ENCODE peak calls at places on chromosomes 1 and 21, in five cellular contexts. One of them, this sample, is unnamed.

GRCh38 chr1:28329395-28330153 is 734 bp downstream of the MED18 start:
- DNase-seq in heart left ventricle: peak
- DNase-seq in omental fat pad: no peak
- DNase-seq in effector memory CD8-positive, alpha-beta T cell: no peak
- DNase-seq in HEK293T: no peak
- DNase-seq in this sample: peak

GRCh38 chr21:42474043-42474831 is 21.8 kb downstream of the RSPH1 start:
- DNase-seq in heart left ventricle: no peak
- DNase-seq in omental fat pad: no peak
- DNase-seq in effector memory CD8-positive, alpha-beta T cell: no peak
- DNase-seq in HEK293T: no peak
- DNase-seq in this sample: no peak

GRCh38 chr1:17233675-17234074 is 15.2 kb upstream of the PADI3 start:
- DNase-seq in heart left ventricle: no peak
- DNase-seq in omental fat pad: peak
- DNase-seq in effector memory CD8-positive, alpha-beta T cell: no peak
- DNase-seq in HEK293T: no peak
- DNase-seq in this sample: no peak

GRCh38 chr1:50332941-50333594 is 90.2 kb downstream of the DMRTA2 start:
- DNase-seq in heart left ventricle: peak
- DNase-seq in omental fat pad: no peak
- DNase-seq in effector memory CD8-positive, alpha-beta T cell: peak
- DNase-seq in HEK293T: peak
- DNase-seq in this sample: no peak

GRCh38 chr1:44112486-44112885 is 6.1 kb upstream of the KLF17 start:
- DNase-seq in heart left ventricle: no peak
- DNase-seq in omental fat pad: no peak
- DNase-seq in effector memory CD8-positive, alpha-beta T cell: no peak
- DNase-seq in HEK293T: no peak
- DNase-seq in this sample: no peak

GRCh38 chr1:51313961-51314777 is 16.2 kb downstream of the TTC39A start:
- DNase-seq in heart left ventricle: no peak
- DNase-seq in omental fat pad: no peak
- DNase-seq in effector memory CD8-positive, alpha-beta T cell: no peak
- DNase-seq in HEK293T: no peak
- DNase-seq in this sample: no peak

GRCh38 chr1:59638172-59638800 is 176.5 kb upstream of the HOOK1 start:
- DNase-seq in heart left ventricle: no peak
- DNase-seq in omental fat pad: no peak
- DNase-seq in effector memory CD8-positive, alpha-beta T cell: no peak
- DNase-seq in HEK293T: no peak
- DNase-seq in this sample: no peak

GRCh38 chr1:238401138-238401537 is 510.4 kb upstream of the ZP4 start:
- DNase-seq in heart left ventricle: no peak
- DNase-seq in omental fat pad: no peak
- DNase-seq in effector memory CD8-positive, alpha-beta T cell: no peak
- DNase-seq in HEK293T: no peak
- DNase-seq in this sample: no peak

GRCh38 chr1:43383449-43383848 is 6.2 kb downstream of the MED8 start:
- DNase-seq in heart left ventricle: no peak
- DNase-seq in omental fat pad: no peak
- DNase-seq in effector memory CD8-positive, alpha-beta T cell: no peak
- DNase-seq in HEK293T: no peak
- DNase-seq in this sample: no peak

This sample was measured in sigmoid colon.